ENCODE peak calls at places on chromosomes 12 and 14, in seven cellular contexts. I, L, U, H, A, B and Z are unnamed samples.

GRCh38 chr12:12070674-12071661 is at the start of gene BCL2L14:
- DNase-seq in L (no peak), U (peak; percentile 47), I (no peak), B (no peak), H (no peak), A (no peak), Z (no peak)

GRCh38 chr12:98344034-98344565 is 171.3 kb upstream of the TMPO start:
- DNase-seq in H (no peak), I (no peak), U (no peak), A (no peak), L (no peak), B (peak; percentile 18), Z (no peak)

GRCh38 chr12:53985358-53985899 is 483 bp downstream of the HOXC10 start:
- DNase-seq in A (no peak), I (no peak), H (no peak), U (no peak), B (no peak), L (no peak), Z (no peak)

GRCh38 chr14:89479802-89480201 is 62.8 kb upstream of the FOXN3 start:
- DNase-seq in I (no peak), A (peak; percentile 42), U (no peak), B (no peak), L (peak; percentile 52), H (no peak), Z (no peak)

GRCh38 chr12:122235741-122236140 is 9.9 kb upstream of the DIABLO start:
- DNase-seq in I (no peak), B (no peak), H (no peak), A (no peak), U (no peak), L (no peak), Z (no peak)

GRCh38 chr14:70748422-70748821 is 60.9 kb downstream of the MAP3K9 start:
- DNase-seq in H (no peak), B (no peak), I (no peak), L (no peak), A (no peak), U (no peak), Z (no peak)

GRCh38 chr12:87150969-87151662 is 878.1 kb downstream of the C12orf50 start:
- DNase-seq in B (no peak), H (no peak), A (no peak), I (no peak), U (no peak), L (peak; percentile 7), Z (no peak)

GRCh38 chr12:107331471-107331870 is 238.1 kb upstream of the CRY1 start:
- DNase-seq in A (no peak), U (no peak), B (no peak), H (no peak), I (no peak), L (no peak), Z (no peak)

GRCh38 chr12:132597333-132598283 is 12.8 kb downstream of the LRCOL1 start:
- DNase-seq in A (peak; percentile 87), U (no peak), I (no peak), B (peak; percentile 5), H (no peak), L (peak; percentile 29), Z (no peak)

GRCh38 chr14:69797573-69798338 is 715 bp upstream of the SLC10A1 start:
- DNase-seq in L (no peak), B (no peak), H (no peak), I (no peak), U (no peak), A (peak; percentile 27), Z (no peak)

GRCh38 chr12:116887897-116888296 is 6.7 kb upstream of the HRK start:
- DNase-seq in I (no peak), U (no peak), A (no peak), H (no peak), L (no peak), B (no peak), Z (no peak)

GRCh38 chr14:100776681-100777365 is 49.1 kb upstream of the MEG3 start:
- DNase-seq in B (no peak), A (no peak), U (no peak), L (no peak), H (no peak), I (no peak), Z (no peak)

GRCh38 chr12:127052491-127053232 is 1214.3 kb upstream of the TMEM132C start:
- DNase-seq in I (no peak), U (no peak), H (no peak), A (no peak), L (peak; percentile 64), B (no peak), Z (peak; percentile 63)

GRCh38 chr12:3553681-3554546 is 62.9 kb downstream of the PRMT8 start:
- DNase-seq in A (peak; percentile 5), B (no peak), L (no peak), H (no peak), I (no peak), U (no peak), Z (no peak)

GRCh38 chr12:108611884-108612415 is 14.1 kb upstream of the TMEM119 start:
- DNase-seq in H (no peak), U (no peak), L (peak; percentile 99), I (no peak), B (no peak), A (peak; percentile 64), Z (peak; percentile 73)

GRCh38 chr12:116338064-116338872 is 60.8 kb upstream of the MED13L start:
- DNase-seq in I (no peak), B (no peak), A (no peak), L (no peak), H (no peak), U (no peak), Z (no peak)

GRCh38 chr12:56315256-56315625 is 547 bp downstream of the CNPY2 start:
- DNase-seq in L (no peak), H (no peak), B (no peak), U (peak; percentile 15), A (no peak), I (no peak), Z (no peak)

GRCh38 chr12:56317675-56318074 is 1.9 kb upstream of the CNPY2 start:
- DNase-seq in U (no peak), A (no peak), L (no peak), H (no peak), B (no peak), I (no peak), Z (no peak)

GRCh38 chr12:56321027-56321426 is 5.2 kb upstream of the CNPY2 start:
- DNase-seq in H (no peak), L (peak; percentile 59), I (no peak), U (no peak), B (no peak), A (no peak), Z (no peak)

GRCh38 chr12:56311003-56311402 is 4.8 kb downstream of the CNPY2 start:
- DNase-seq in B (no peak), I (no peak), A (no peak), L (no peak), U (no peak), H (no peak), Z (no peak)

DNA sequence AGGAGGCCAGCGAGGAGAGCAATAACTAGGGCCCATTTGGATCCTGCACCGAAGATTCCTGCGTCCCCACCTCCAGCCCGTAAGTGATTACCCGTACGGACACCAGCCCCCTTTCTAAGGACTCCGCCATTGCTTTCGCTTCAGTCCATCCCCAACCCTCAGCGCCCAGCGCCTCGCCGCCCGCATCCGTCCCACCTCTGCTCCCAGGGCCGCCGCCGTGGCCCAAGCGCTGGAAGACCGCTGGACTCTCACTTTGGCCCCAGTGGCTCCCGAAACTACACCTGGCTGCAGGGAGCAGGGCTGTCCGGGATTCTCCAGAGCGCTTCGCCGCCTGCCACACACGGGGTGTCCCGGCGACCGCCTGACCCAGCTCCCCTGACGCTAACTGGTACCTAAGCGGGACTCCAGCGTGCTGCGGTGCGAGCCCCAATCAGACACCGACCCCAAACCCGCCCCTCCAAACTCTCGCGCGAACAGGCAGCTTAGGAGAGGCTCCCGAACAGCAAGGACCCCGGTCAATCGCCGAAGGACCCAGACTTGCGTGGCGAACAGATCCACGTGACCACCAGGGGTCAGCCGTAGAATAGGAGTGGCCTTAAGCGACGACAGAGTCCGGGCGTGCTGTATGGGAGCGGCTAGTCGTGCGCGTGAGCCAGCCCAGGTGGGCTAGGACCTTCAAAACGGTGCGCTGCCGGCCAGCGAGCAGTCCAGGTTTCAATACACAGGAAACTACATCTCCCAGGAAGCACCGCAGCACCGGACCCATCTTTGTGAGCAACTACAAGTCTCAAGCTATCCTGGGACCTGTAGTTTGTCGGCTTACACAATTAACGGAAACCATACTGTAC is at the start of gene CNPY2:
- DNase-seq in A (peak; percentile 98), H (peak; percentile 88), U (peak; percentile 97), L (peak; percentile 96), B (peak; percentile 99), I (peak; percentile 88), Z (peak; percentile 79)
- TF ChIP-seq CTCF in A (no peak), H (no peak), U (peak; percentile 11), L (no peak), B (no peak), I (peak; percentile 48), Z (peak; percentile 7)

DNA sequence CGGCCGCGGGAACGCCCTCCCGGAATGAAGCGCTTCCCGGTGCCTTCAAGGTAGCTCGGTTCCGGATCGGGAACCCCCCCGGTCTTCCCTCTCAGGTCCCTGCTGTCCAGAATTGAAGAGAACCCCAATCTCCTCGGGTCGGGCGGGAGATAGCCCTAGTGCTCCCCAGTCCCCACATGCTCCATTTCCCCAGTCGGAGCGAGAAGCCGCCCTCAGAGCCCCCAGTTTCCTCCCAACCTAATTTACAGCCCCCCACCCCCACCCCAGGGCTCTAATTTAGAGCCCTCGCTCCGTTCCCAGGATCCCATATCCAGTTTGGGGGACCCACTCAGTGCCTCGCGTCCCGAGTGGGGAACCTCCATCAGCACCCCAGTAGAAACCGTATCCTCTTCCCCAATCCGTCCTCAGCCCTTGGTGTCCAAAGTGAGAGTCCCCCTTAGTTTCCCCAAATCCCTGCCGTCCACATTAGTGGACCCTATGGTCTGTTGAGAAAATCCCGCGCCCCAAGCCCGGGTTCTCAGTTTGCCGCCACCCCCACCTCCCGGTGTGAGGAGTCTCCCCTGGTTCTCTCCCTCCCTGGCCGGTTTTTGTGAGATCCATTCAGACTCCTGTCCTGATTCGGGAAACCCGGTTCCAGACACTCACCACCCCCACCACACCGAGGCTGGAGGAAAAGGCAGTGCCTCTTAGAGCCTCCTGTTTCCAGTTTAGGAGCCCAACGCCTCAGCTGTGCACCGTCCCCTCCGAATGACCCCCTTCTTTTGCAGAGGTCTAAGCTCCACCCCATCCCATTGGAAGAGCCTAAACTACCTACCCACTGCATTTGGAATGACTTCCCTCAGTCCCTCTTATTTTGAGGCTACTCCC is 745 bp upstream of the MSI1 start:
- DNase-seq in B (no peak), A (no peak), U (no peak), L (no peak), I (no peak), H (no peak), Z (no peak)
- H3K4me3 ChIP-seq in B (peak overlapping the region; percentile 59), A (peak overlapping the region; percentile 100), U (no peak overlapping the region), L (no peak overlapping the region), I (peak overlapping the region; percentile 61), H (no peak overlapping the region), Z (no peak overlapping the region)

DNA sequence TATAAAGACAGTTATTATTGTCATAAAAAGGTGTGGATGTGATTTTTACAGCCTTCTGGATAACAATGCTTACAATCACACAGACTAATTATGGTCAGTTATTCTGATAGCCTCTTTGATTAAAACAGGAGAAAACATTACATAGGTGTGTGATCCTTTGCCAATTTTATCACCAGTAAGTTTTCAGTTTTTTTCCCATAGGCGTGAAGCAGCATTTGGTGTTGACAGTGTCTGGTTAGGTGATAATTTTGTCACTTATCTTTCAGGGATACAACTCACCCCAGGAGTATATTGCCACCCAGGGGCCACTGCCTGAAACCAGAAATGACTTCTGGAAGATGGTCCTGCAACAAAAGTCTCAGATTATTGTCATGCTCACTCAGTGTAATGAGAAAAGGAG is 208.8 kb downstream of the EPS8 start:
- DNase-seq in I (no peak), H (no peak), L (no peak), A (no peak), B (no peak), U (no peak), Z (no peak)
- TF ChIP-seq CTCF in I (no peak), H (no peak), L (peak; percentile 6), A (no peak), B (no peak), U (no peak), Z (peak; percentile 15)

GRCh38 chr14:50060871-50061663 is 55.3 kb downstream of the VCPKMT start:
- DNase-seq in A (peak; percentile 96), I (no peak), B (no peak), H (peak; percentile 76), L (peak; percentile 95), U (peak; percentile 36), Z (peak; percentile 85)
- H3K4me3 ChIP-seq in A (no peak overlapping the region), I (no peak overlapping the region), B (no peak overlapping the region), H (no peak overlapping the region), L (no peak overlapping the region), U (no peak overlapping the region), Z (peak overlapping the region; percentile 16)